ENCODE peak calls at places on chromosomes 1 and 21, in eight cellular contexts. One of them, this sample, is unnamed.

GRCh38 chr1:21924503-21925005 is 12.6 kb downstream of the HSPG2 start:
- DNase-seq in brain microvascular endothelial cell: no peak
- DNase-seq in neural progenitor cell: no peak
- DNase-seq in cardiac muscle cell: no peak
- DNase-seq in BE2C: no peak
- DNase-seq in AG04450: no peak
- DNase-seq in H1: no peak
- DNase-seq in PC-3: no peak
- DNase-seq in this sample: no peak

GRCh38 chr21:28342229-28342810 is 650.4 kb downstream of the LTN1 start:
- DNase-seq in cardiac muscle cell: no peak
- DNase-seq in brain microvascular endothelial cell: no peak
- DNase-seq in PC-3: no peak
- DNase-seq in neural progenitor cell: no peak
- DNase-seq in AG04450: no peak
- DNase-seq in H1: no peak
- DNase-seq in BE2C: no peak
- DNase-seq in this sample: no peak

GRCh38 chr1:232952514-232953175 is 2.2 kb downstream of the NTPCR start:
- DNase-seq in brain microvascular endothelial cell: peak; percentile 23
- DNase-seq in BE2C: peak; percentile 73
- DNase-seq in neural progenitor cell: peak; percentile 83
- DNase-seq in AG04450: no peak
- DNase-seq in PC-3: peak; percentile 72
- DNase-seq in cardiac muscle cell: peak; percentile 61
- DNase-seq in H1: peak; percentile 61
- DNase-seq in this sample: no peak

GRCh38 chr1:81232505-81232904 is 568.2 kb upstream of the ADGRL2 start:
- DNase-seq in PC-3: no peak
- DNase-seq in BE2C: no peak
- DNase-seq in brain microvascular endothelial cell: no peak
- DNase-seq in AG04450: no peak
- DNase-seq in cardiac muscle cell: no peak
- DNase-seq in neural progenitor cell: no peak
- DNase-seq in H1: no peak
- DNase-seq in this sample: no peak

GRCh38 chr1:83626603-83627002 is 372.3 kb downstream of the TTLL7 start:
- DNase-seq in neural progenitor cell: no peak
- DNase-seq in H1: no peak
- DNase-seq in brain microvascular endothelial cell: no peak
- DNase-seq in AG04450: no peak
- DNase-seq in cardiac muscle cell: peak; percentile 7
- DNase-seq in PC-3: no peak
- DNase-seq in BE2C: no peak
- DNase-seq in this sample: no peak

GRCh38 chr1:30798389-30798951 is 40.9 kb upstream of the LAPTM5 start:
- DNase-seq in H1: no peak
- DNase-seq in cardiac muscle cell: no peak
- DNase-seq in AG04450: no peak
- DNase-seq in BE2C: no peak
- DNase-seq in neural progenitor cell: no peak
- DNase-seq in PC-3: no peak
- DNase-seq in brain microvascular endothelial cell: no peak
- DNase-seq in this sample: no peak

GRCh38 chr1:154400381-154400801 is 4.8 kb upstream of the IL6R start:
- DNase-seq in BE2C: no peak
- DNase-seq in neural progenitor cell: no peak
- DNase-seq in PC-3: no peak
- DNase-seq in cardiac muscle cell: no peak
- DNase-seq in AG04450: no peak
- DNase-seq in H1: no peak
- DNase-seq in brain microvascular endothelial cell: no peak
- DNase-seq in this sample: no peak

GRCh38 chr1:22177354-22178003 is 34.6 kb upstream of the WNT4 start:
- DNase-seq in H1: no peak
- DNase-seq in neural progenitor cell: no peak
- DNase-seq in PC-3: peak; percentile 68
- DNase-seq in AG04450: no peak
- DNase-seq in brain microvascular endothelial cell: no peak
- DNase-seq in BE2C: no peak
- DNase-seq in cardiac muscle cell: no peak
- DNase-seq in this sample: no peak

GRCh38 chr1:1000357-1001056 is 610 bp upstream of the HES4 start:
- DNase-seq in neural progenitor cell: peak; percentile 84
- DNase-seq in AG04450: peak; percentile 56
- DNase-seq in H1: no peak
- DNase-seq in cardiac muscle cell: peak; percentile 88
- DNase-seq in PC-3: peak; percentile 90
- DNase-seq in brain microvascular endothelial cell: peak; percentile 82
- DNase-seq in BE2C: peak; percentile 48
- DNase-seq in this sample: peak; percentile 26

GRCh38 chr1:41582851-41583657 is 98.6 kb upstream of the EDN2 start:
- DNase-seq in neural progenitor cell: no peak
- DNase-seq in cardiac muscle cell: no peak
- DNase-seq in PC-3: no peak
- DNase-seq in H1: no peak
- DNase-seq in AG04450: no peak
- DNase-seq in BE2C: no peak
- DNase-seq in brain microvascular endothelial cell: no peak
- DNase-seq in this sample: no peak

GRCh38 chr1:11828511-11828910 is 19.1 kb downstream of the NPPA start:
- DNase-seq in neural progenitor cell: no peak
- DNase-seq in H1: no peak
- DNase-seq in BE2C: no peak
- DNase-seq in brain microvascular endothelial cell: no peak
- DNase-seq in cardiac muscle cell: no peak
- DNase-seq in PC-3: no peak
- DNase-seq in AG04450: no peak
- DNase-seq in this sample: no peak

GRCh38 chr1:87111659-87112339 is 197.4 kb downstream of the HS2ST1 start:
- DNase-seq in H1: no peak
- DNase-seq in neural progenitor cell: no peak
- DNase-seq in PC-3: no peak
- DNase-seq in AG04450: no peak
- DNase-seq in BE2C: no peak
- DNase-seq in brain microvascular endothelial cell: no peak
- DNase-seq in cardiac muscle cell: no peak
- DNase-seq in this sample: no peak

GRCh38 chr21:38959686-38960049 is 153.9 kb downstream of the ETS2 start:
- DNase-seq in BE2C: no peak
- DNase-seq in brain microvascular endothelial cell: no peak
- DNase-seq in H1: no peak
- DNase-seq in neural progenitor cell: no peak
- DNase-seq in PC-3: no peak
- DNase-seq in cardiac muscle cell: no peak
- DNase-seq in AG04450: no peak
- DNase-seq in this sample: no peak

GRCh38 chr1:11929849-11930248 is 3.6 kb upstream of the KIAA2013 start:
- DNase-seq in AG04450: no peak
- DNase-seq in BE2C: peak; percentile 47
- DNase-seq in H1: no peak
- DNase-seq in brain microvascular endothelial cell: no peak
- DNase-seq in cardiac muscle cell: peak; percentile 66
- DNase-seq in PC-3: peak; percentile 61
- DNase-seq in neural progenitor cell: no peak
- DNase-seq in this sample: no peak

GRCh38 chr1:6294080-6294867 is 33.4 kb upstream of the GPR153 start:
- DNase-seq in AG04450: no peak
- DNase-seq in cardiac muscle cell: no peak
- DNase-seq in PC-3: peak; percentile 97
- DNase-seq in brain microvascular endothelial cell: no peak
- DNase-seq in BE2C: no peak
- DNase-seq in neural progenitor cell: no peak
- DNase-seq in H1: no peak
- DNase-seq in this sample: no peak

GRCh38 chr1:68321084-68321685 is 88.9 kb upstream of the WLS start:
- DNase-seq in neural progenitor cell: peak; percentile 84
- DNase-seq in cardiac muscle cell: peak; percentile 80
- DNase-seq in AG04450: no peak
- DNase-seq in BE2C: peak; percentile 70
- DNase-seq in brain microvascular endothelial cell: peak; percentile 57
- DNase-seq in PC-3: peak; percentile 77
- DNase-seq in H1: peak; percentile 23
- DNase-seq in this sample: peak; percentile 35

GRCh38 chr1:229623838-229624237 is 2.1 kb downstream of the TAF5L start:
- DNase-seq in cardiac muscle cell: no peak
- DNase-seq in PC-3: no peak
- DNase-seq in H1: no peak
- DNase-seq in BE2C: no peak
- DNase-seq in AG04450: no peak
- DNase-seq in neural progenitor cell: no peak
- DNase-seq in brain microvascular endothelial cell: no peak
- DNase-seq in this sample: no peak
- H3K4me3 ChIP-seq in cardiac muscle cell: no peak overlapping the region
- H3K4me3 ChIP-seq in PC-3: peak overlapping the region; percentile 82
- H3K4me3 ChIP-seq in H1: no peak overlapping the region
- H3K4me3 ChIP-seq in BE2C: peak overlapping the region; percentile 74
- H3K4me3 ChIP-seq in AG04450: no peak overlapping the region
- H3K4me3 ChIP-seq in neural progenitor cell: no peak overlapping the region
- H3K4me3 ChIP-seq in brain microvascular endothelial cell: no peak overlapping the region
- H3K4me3 ChIP-seq in this sample: no peak overlapping the region

DNA sequence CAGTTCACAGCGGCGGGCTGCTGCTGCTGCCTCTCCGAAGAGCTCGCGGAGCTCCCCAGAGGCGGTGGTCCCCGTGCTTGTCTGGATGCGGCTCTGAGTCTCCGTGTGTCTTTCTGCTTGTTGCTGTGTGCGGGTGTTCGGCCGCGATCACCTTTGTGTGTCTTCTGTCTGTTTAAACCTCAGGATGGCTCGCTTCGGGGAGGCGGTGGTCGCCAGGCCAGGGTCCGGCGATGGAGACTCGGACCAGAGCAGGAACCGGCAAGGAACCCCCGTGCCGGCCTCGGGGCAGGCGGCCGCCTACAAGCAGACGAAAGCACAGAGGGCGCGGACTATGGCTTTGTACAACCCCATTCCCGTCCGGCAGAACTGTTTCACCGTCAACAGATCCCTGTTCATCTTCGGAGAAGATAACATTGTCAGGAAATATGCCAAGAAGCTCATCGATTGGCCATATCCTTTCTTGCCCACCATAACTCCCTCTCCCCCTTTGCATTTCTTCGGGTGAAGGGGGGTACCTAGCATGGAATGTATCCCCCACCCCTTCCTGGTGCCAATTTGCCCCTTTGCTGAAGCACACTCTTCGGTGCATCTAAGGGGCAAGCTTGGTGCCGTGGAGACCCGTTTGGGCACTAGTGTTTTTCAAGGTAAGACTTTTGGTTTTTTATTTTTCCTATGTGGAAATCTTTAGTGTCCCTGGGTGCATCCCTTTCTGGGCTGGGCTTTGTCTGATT is 409 bp downstream of the CACNA1E start:
- DNase-seq in neural progenitor cell: peak; percentile 56
- DNase-seq in BE2C: no peak
- DNase-seq in brain microvascular endothelial cell: no peak
- DNase-seq in AG04450: no peak
- DNase-seq in cardiac muscle cell: peak; percentile 19
- DNase-seq in PC-3: no peak
- DNase-seq in H1: no peak
- DNase-seq in this sample: no peak
- H3K27me3 ChIP-seq in neural progenitor cell: peaks cover 90% of the 10 kb centered on the region
- H3K27me3 ChIP-seq in BE2C: peaks cover 85% of the 10 kb centered on the region
- H3K27me3 ChIP-seq in brain microvascular endothelial cell: peaks cover 53% of the 10 kb centered on the region
- H3K27me3 ChIP-seq in AG04450: peaks cover 52% of the 10 kb centered on the region
- H3K27me3 ChIP-seq in cardiac muscle cell: peaks cover 99% of the 10 kb centered on the region
- H3K27me3 ChIP-seq in PC-3: peaks cover 66% of the 10 kb centered on the region
- H3K27me3 ChIP-seq in H1: peaks cover 32% of the 10 kb centered on the region
- H3K27me3 ChIP-seq in this sample: peaks cover 65% of the 10 kb centered on the region

DNA sequence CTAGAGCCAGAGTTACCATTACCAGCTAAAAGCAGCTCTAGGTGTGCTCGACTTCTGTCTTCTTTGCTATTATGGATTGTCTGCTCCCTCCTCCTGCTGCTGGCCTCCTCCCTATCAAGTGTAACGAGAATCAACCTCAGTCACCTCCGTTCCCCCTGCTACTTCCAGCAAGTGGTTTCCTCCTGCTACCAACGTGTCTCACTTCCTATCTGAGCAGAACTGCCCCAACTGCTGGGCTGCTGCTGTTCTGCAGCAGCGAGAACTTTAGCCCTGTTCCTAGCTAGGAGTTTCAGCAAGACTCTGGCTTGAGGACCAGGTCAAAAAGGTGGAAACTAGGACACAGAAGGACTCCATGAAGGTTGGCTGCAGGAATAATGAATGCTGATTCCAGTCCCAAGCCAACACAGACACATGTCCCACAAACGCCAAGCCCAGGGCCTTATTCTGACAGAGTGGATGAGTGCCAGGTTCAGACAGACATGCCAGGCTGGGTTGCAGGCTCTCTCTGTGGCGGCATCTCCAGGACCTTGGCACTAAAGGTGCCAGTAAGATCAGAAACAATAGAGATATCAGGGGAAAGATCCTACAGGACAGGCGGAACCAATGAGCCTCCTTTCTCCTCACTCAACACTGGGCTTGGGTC is 46.9 kb downstream of the CD34 start:
- DNase-seq in H1: no peak
- DNase-seq in PC-3: no peak
- DNase-seq in brain microvascular endothelial cell: no peak
- DNase-seq in AG04450: no peak
- DNase-seq in BE2C: no peak
- DNase-seq in cardiac muscle cell: no peak
- DNase-seq in neural progenitor cell: no peak
- DNase-seq in this sample: no peak
- TF ChIP-seq CTCF in H1: no peak
- TF ChIP-seq CTCF in PC-3: no peak
- TF ChIP-seq CTCF in brain microvascular endothelial cell: no peak
- TF ChIP-seq CTCF in AG04450: no peak
- TF ChIP-seq CTCF in BE2C: no peak
- TF ChIP-seq CTCF in cardiac muscle cell: no peak
- TF ChIP-seq CTCF in neural progenitor cell: no peak
- TF ChIP-seq CTCF in this sample: no peak

DNA sequence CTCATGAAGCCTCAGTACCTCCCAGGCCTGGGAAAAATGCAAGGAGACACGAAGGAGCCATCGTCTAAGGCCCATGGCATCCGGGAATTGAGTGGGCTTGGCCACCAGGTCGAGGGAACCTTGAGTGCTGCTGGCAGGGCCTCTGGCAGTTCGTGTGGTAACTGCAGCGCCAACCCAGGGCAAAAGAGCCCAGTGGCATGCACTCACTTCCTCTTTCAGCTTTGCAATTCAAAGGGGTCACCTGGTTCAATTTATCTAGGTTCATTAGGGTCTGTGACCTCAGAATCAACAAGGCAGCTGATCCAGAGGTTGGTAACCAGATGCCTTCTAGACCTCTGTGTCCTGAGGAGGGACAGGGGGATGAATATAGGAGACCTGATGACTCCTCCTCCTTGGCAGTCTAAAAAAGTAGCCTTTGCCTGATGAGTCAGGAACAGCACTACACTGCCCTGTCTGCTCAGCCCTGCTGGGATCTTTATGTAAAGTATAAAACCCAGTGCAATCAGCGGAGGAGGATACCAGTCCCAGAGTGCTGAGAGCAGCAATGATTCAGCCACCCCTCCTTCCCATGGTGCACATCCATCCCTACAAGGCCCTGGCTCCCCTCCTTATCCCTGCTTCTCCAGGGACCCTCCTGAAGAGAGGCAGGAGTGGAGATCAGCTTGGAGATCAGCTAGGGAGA is 11.1 kb upstream of the FMOD start:
- DNase-seq in BE2C: peak; percentile 29
- DNase-seq in PC-3: peak; percentile 32
- DNase-seq in neural progenitor cell: no peak
- DNase-seq in AG04450: no peak
- DNase-seq in cardiac muscle cell: no peak
- DNase-seq in H1: no peak
- DNase-seq in brain microvascular endothelial cell: peak; percentile 32
- DNase-seq in this sample: no peak
- H3K4me3 ChIP-seq in BE2C: no peak overlapping the region
- H3K4me3 ChIP-seq in PC-3: no peak overlapping the region
- H3K4me3 ChIP-seq in neural progenitor cell: no peak overlapping the region
- H3K4me3 ChIP-seq in AG04450: no peak overlapping the region
- H3K4me3 ChIP-seq in cardiac muscle cell: no peak overlapping the region
- H3K4me3 ChIP-seq in H1: no peak overlapping the region
- H3K4me3 ChIP-seq in brain microvascular endothelial cell: no peak overlapping the region
- H3K4me3 ChIP-seq in this sample: no peak overlapping the region